ENCODE peak calls at places on chromosome 17, in nine cellular contexts. O is breast epithelium, F is RWPE1, K is AG04450, U is thoracic aorta, J is mucosa of descending colon, R is neural crest cell, N is osteoblast, T is tibial artery. D is an unnamed sample.

GRCh38 chr17:77744268-77744988 is 214.1 kb upstream of the TNRC6C start:
- DNase-seq in O (no peak), F (no peak), K (no peak), U (no peak), J (no peak), R (no peak), N (peak; percentile 83), T (peak; percentile 59), D (no peak)

GRCh38 chr17:62657664-62658063 is 30.2 kb downstream of the MRC2 start:
- DNase-seq in O (no peak), F (no peak), K (no peak), U (no peak), J (no peak), R (no peak), N (no peak), T (no peak), D (no peak)

GRCh38 chr17:38605852-38606645 is at the start of gene SRCIN1:
- DNase-seq in O (no peak), F (no peak), K (no peak), U (no peak), J (peak; percentile 82), R (peak; percentile 67), N (peak; percentile 88), T (no peak), D (peak; percentile 29)

GRCh38 chr17:65398036-65398787 is 163.2 kb downstream of the AXIN2 start:
- DNase-seq in O (no peak), F (no peak), K (no peak), U (no peak), J (no peak), R (no peak), N (peak; percentile 22), T (no peak), D (no peak)

GRCh38 chr17:81208651-81209050 is 14.1 kb downstream of the CEP131 start:
- DNase-seq in O (no peak), F (no peak), K (no peak), U (no peak), J (no peak), R (no peak), N (peak; percentile 77), T (no peak), D (no peak)

GRCh38 chr17:7351665-7352558 is at the start of gene KCTD11:
- DNase-seq in O (peak; percentile 93), F (peak; percentile 95), K (peak; percentile 64), U (peak; percentile 74), J (peak; percentile 96), R (peak; percentile 69), N (peak; percentile 99), T (peak; percentile 92), D (peak; percentile 89)

GRCh38 chr17:79023886-79024771 is at the start of gene C1QTNF1:
- DNase-seq in O (peak; percentile 66), F (peak; percentile 50), K (no peak), U (no peak), J (peak; percentile 84), R (peak; percentile 36), N (peak; percentile 83), T (peak; percentile 69), D (no peak)

GRCh38 chr17:39097159-39097519 is 54.3 kb downstream of the PLXDC1 start:
- DNase-seq in O (no peak), F (no peak), K (no peak), U (no peak), J (no peak), R (no peak), N (peak; percentile 59), T (no peak), D (no peak)

GRCh38 chr17:40316571-40317344 is 7.8 kb downstream of the RARA start:
- DNase-seq in O (peak; percentile 83), F (peak; percentile 78), K (peak; percentile 47), U (no peak), J (peak; percentile 79), R (peak; percentile 28), N (peak; percentile 92), T (no peak), D (peak; percentile 70)

GRCh38 chr17:16537130-16537458 is 31.9 kb downstream of the ZNF287 start:
- DNase-seq in O (no peak), F (no peak), K (no peak), U (no peak), J (no peak), R (no peak), N (no peak), T (no peak), D (no peak)

GRCh38 chr17:1122681-1123396 is 56.9 kb downstream of the ABR start:
- DNase-seq in O (peak; percentile 84), F (peak; percentile 80), K (peak; percentile 23), U (no peak), J (peak; percentile 96), R (peak; percentile 92), N (peak; percentile 99), T (peak; percentile 82), D (peak; percentile 79)

GRCh38 chr17:11598274-11599221 is at the start of gene DNAH9:
- DNase-seq in O (peak; percentile 96), F (peak; percentile 4), K (no peak), U (peak; percentile 55), J (peak; percentile 96), R (peak; percentile 92), N (peak; percentile 51), T (peak; percentile 95), D (no peak)

GRCh38 chr17:40025991-40026815 is 11.0 kb downstream of the CSF3 start:
- DNase-seq in O (no peak), F (no peak), K (no peak), U (no peak), J (no peak), R (no peak), N (no peak), T (no peak), D (peak; percentile 86)

GRCh38 chr17:740240-741055 is 8.1 kb downstream of the TLCD3A start:
- DNase-seq in O (no peak), F (no peak), K (no peak), U (no peak), J (no peak), R (no peak), N (no peak), T (no peak), D (no peak)

GRCh38 chr17:5464717-5465507 is 3.9 kb downstream of the DHX33 start:
- DNase-seq in O (no peak), F (no peak), K (no peak), U (no peak), J (no peak), R (no peak), N (peak; percentile 72), T (no peak), D (no peak)

GRCh38 chr17:66200685-66201092 is 8.8 kb upstream of the CEP112 start:
- DNase-seq in O (no peak), F (peak; percentile 38), K (peak; percentile 68), U (no peak), J (peak; percentile 33), R (peak; percentile 63), N (peak; percentile 73), T (no peak), D (peak; percentile 79)

GRCh38 chr17:58415371-58416055 is 1.8 kb downstream of the RNF43 start:
- DNase-seq in O (no peak), F (no peak), K (no peak), U (no peak), J (peak; percentile 62), R (peak; percentile 16), N (no peak), T (no peak), D (peak; percentile 57)
- TF ChIP-seq CTCF in O (no peak), F (no peak), K (no peak), U (no peak), J (no peak), R (no peak), N (no peak), T (no peak), D (no peak)

GRCh38 chr17:72661093-72661944 is 431.2 kb downstream of the SLC39A11 start:
- DNase-seq in O (no peak), F (peak; percentile 68), K (no peak), U (no peak), J (no peak), R (peak; percentile 22), N (no peak), T (no peak), D (peak; percentile 78)
- TF ChIP-seq CTCF in O (no peak), F (no peak), K (peak; percentile 29), U (no peak), J (no peak), R (peak; percentile 63), N (no peak), T (no peak), D (peak; percentile 43)

GRCh38 chr17:48261297-48261880 is 153.8 kb downstream of the SNX11 start:
- DNase-seq in O (no peak), F (no peak), K (no peak), U (no peak), J (no peak), R (peak; percentile 6), N (no peak), T (no peak), D (peak; percentile 39)
- TF ChIP-seq CTCF in O (no peak), F (peak; percentile 35), K (peak; percentile 53), U (no peak), J (peak; percentile 14), R (peak; percentile 63), N (peak; percentile 54), T (no peak), D (peak; percentile 40)

DNA sequence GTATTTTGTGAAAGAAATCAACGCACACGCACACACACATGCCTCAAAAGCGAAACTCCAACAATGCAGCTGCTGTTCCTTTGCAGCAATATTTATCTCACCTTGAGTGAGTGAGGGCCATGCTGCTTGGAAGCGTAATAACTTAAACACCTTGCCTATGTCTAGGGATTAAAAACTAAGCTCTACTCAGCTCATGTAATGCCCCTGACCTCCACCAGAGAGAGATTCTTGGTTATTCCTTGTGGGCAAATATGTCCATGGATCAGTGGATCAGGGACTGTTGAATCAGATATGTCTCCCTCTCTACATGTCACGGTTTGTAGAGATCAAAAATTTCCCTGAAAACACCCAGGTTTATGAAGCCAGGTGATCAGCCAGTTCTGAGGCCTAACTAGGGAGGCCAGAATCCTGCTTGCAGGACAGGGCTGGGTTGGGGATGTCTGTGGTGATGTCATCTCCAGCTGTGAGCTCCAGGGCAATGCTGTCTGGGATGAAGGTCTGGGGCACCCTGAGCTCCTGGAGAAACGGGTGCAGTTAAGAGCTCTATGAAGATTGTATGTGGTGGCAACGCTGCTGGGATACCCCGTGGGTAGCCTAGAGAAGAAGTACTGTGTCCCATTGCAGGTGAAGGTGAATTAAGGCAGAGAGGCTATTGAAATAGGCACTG is 149.4 kb downstream of the KCNJ12 start:
- DNase-seq in O (no peak), F (no peak), K (no peak), U (no peak), J (no peak), R (no peak), N (no peak), T (no peak), D (no peak)
- TF ChIP-seq CTCF in O (no peak), F (no peak), K (peak; percentile 11), U (no peak), J (no peak), R (no peak), N (no peak), T (no peak), D (no peak)

D was measured in MCF 10A.